ENCODE peak calls at places on chromosomes 2 and 18, in four cellular contexts. Y is cardiac fibroblast, V is fibroblast of pulmonary artery, S is GM13977. Q is an unnamed sample.

GRCh38 chr2:240917009-240917683 is 11.0 kb downstream of the CROCC2 start:
- DNase-seq in S (no peak), V (no peak), Y (no peak), Q (no peak)

GRCh38 chr2:209974566-209974965 is 27.9 kb upstream of the RPE start:
- DNase-seq in V (no peak), S (no peak), Y (peak), Q (no peak)

GRCh38 chr18:30987479-30988241 is 54.9 kb downstream of the DSC3 start:
- DNase-seq in Y (peak), V (peak), S (no peak), Q (peak)

GRCh38 chr2:99576775-99577174 is 87.0 kb upstream of the REV1 start:
- DNase-seq in S (no peak), Y (no peak), V (no peak), Q (no peak)

GRCh38 chr2:128473175-128474013 is 154.7 kb upstream of the HS6ST1 start:
- DNase-seq in S (peak), Y (peak), V (peak), Q (peak)

GRCh38 chr2:236636261-236636660 is 66.6 kb downstream of the ACKR3 start:
- DNase-seq in V (no peak), Y (no peak), S (no peak), Q (no peak)

GRCh38 chr2:234204480-234204879 is 154.0 kb downstream of the SPP2 start:
- DNase-seq in Y (peak), V (peak), S (no peak), Q (no peak)

GRCh38 chr2:6181525-6182270 is 489.5 kb downstream of the SOX11 start:
- DNase-seq in V (peak), S (no peak), Y (peak), Q (no peak)

GRCh38 chr2:236904389-236905263 is 181.1 kb upstream of the COPS8 start:
- DNase-seq in Y (no peak), V (no peak), S (no peak), Q (no peak)

GRCh38 chr18:13291299-13291698 is 72.7 kb downstream of the LDLRAD4 start:
- DNase-seq in S (no peak), Y (no peak), V (no peak), Q (no peak)

GRCh38 chr2:191321861-191322662 is 76.9 kb downstream of the MYO1B start:
- DNase-seq in Y (peak), S (no peak), V (peak), Q (no peak)

GRCh38 chr2:29591600-29591999 is 329.8 kb downstream of the ALK start:
- DNase-seq in V (no peak), Y (no peak), S (no peak), Q (no peak)

GRCh38 chr2:11891028-11891427 is 144.6 kb downstream of the LPIN1 start:
- DNase-seq in Y (no peak), S (no peak), V (no peak), Q (no peak)

GRCh38 chr2:217958206-217958888 is 44.4 kb downstream of the TNS1 start:
- DNase-seq in V (no peak), S (no peak), Y (no peak), Q (no peak)

GRCh38 chr18:74541703-74542555 is 7.6 kb downstream of the CNDP1 start:
- DNase-seq in V (peak), Y (peak), S (no peak), Q (no peak)

GRCh38 chr2:147740211-147740927 is 104.5 kb upstream of the ACVR2A start:
- DNase-seq in V (no peak), Y (no peak), S (no peak), Q (no peak)

GRCh38 chr2:16462965-16463364 is 202.7 kb downstream of the CYRIA start:
- DNase-seq in S (no peak), V (no peak), Y (no peak), Q (no peak)

GRCh38 chr18:50748243-50749229 is 71.3 kb downstream of the MRO start:
- DNase-seq in V (no peak), S (no peak), Y (no peak), Q (no peak)

GRCh38 chr18:907880-908512 is 3.3 kb downstream of the ADCYAP1 start:
- DNase-seq in Y (no peak), S (peak), V (no peak), Q (no peak)

GRCh38 chr2:227143895-227144294 is 20.1 kb downstream of the COL4A4 start:
- DNase-seq in Y (no peak), V (no peak), S (no peak), Q (no peak)

GRCh38 chr2:147449323-147450080 is 395.3 kb upstream of the ACVR2A start:
- DNase-seq in S (no peak), Y (no peak), V (no peak), Q (no peak)

GRCh38 chr2:163970058-163970806 is 234.4 kb upstream of the FIGN start:
- DNase-seq in S (no peak), Y (peak), V (no peak), Q (no peak)

GRCh38 chr2:209663149-209663548 is 108.5 kb upstream of the UNC80 start:
- DNase-seq in V (peak), S (no peak), Y (peak), Q (no peak)

GRCh38 chr2:15562354-15563031 is 1.4 kb upstream of the NBAS start:
- DNase-seq in Y (no peak), V (no peak), S (no peak), Q (no peak)

GRCh38 chr18:59672125-59672769 is 25.0 kb downstream of the CCBE1 start:
- DNase-seq in S (no peak), V (no peak), Y (no peak), Q (no peak)

GRCh38 chr2:172109670-172110421 is 7.1 kb upstream of the DLX2 start:
- DNase-seq in Y (no peak), S (peak), V (no peak), Q (peak)

GRCh38 chr2:172114579-172114978 is 11.9 kb upstream of the DLX2 start:
- DNase-seq in S (no peak), Y (no peak), V (no peak), Q (no peak)

GRCh38 chr2:172109256-172109655 is 6.6 kb upstream of the DLX2 start:
- DNase-seq in Y (no peak), V (no peak), S (peak), Q (peak)

GRCh38 chr2:172116107-172116506 is 13.4 kb upstream of the DLX2 start:
- DNase-seq in V (no peak), S (no peak), Y (no peak), Q (no peak)

GRCh38 chr2:172113617-172114016 is 10.9 kb upstream of the DLX2 start:
- DNase-seq in Y (peak), S (peak), V (peak), Q (peak)
- TF ChIP-seq CTCF in Y (no peak), S (peak), V (peak), Q (peak)

GRCh38 chr2:155404433-155405002 is 706.0 kb downstream of the KCNJ3 start:
- DNase-seq in V (no peak), S (no peak), Y (no peak), Q (no peak)
- TF ChIP-seq CTCF in V (no peak), S (no peak), Y (no peak), Q (no peak)

GRCh38 chr2:231382116-231382515 is 13.4 kb upstream of the B3GNT7 start:
- DNase-seq in V (no peak), Y (no peak), S (no peak), Q (no peak)
- TF ChIP-seq CTCF in V (no peak), Y (no peak), S (no peak), Q (no peak)

DNA sequence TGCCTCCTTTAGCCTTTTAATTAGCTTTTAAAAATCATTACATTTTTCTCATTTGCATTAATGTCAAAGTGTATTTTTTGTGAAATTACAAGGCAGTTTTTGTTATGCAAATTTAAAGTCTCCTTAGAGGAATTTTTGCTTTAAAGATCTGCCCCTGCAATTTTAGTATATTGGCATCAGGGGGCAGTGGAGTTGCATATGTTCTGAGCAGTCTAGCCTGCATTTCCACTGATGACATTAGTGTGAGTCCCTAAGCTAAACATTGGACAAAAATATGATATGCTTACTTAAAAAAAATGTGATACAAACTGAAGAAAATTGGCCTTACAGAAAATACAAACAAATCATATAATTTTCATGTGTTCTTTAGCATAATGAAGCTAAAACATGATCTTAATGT is 426.5 kb downstream of the SLC4A3 start:
- DNase-seq in S (no peak), V (peak), Y (peak), Q (no peak)
- TF ChIP-seq CTCF in S (peak), V (peak), Y (peak), Q (no peak)

DNA sequence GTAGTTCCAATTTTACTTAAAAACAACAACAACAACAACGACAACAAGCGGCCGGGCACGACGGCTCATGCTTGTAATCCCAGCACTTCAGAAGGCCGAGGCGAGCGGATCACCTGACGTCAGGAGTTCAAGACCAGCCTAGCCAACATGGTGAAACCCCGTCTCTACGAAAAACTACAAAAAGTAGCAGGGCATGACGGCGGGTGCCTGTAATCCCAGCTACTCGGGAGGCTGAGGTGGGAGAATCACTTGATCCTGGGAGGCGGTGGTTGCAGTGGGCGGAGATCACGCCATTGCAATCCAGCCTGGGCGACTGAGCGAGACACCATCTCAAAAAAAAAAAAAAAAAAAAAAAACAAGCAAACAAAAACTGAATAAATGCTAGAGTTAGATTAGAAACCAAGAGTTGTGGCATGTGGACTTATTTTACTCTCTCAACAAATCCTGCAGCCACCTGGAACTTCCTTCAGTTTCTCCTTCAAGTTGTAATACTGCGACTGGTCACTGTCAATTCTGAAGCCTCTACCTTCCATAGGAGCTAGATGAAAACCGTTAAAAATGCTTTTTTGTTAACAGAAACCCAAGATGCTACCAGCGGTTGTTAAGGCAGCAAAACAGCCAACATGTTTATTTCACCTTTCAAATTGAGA is 1.3 kb downstream of the ATP5F1A start:
- DNase-seq in S (peak), Y (peak), V (no peak), Q (peak)
- TF ChIP-seq CTCF in S (no peak), Y (no peak), V (no peak), Q (no peak)